ENCODE peak calls at places on chromosomes 16 and 17, in seven cellular contexts. O is GM12865, X is Peyer's patch, A is lung, K is epithelial cell of esophagus, V is AG09309, T is upper lobe of right lung. W is an unnamed sample.

GRCh38 chr17:1179635-1180433 is at the start of gene ABR:
- DNase-seq in O (peak), X (peak), A (no peak), K (no peak), V (no peak), T (peak), W (no peak)

GRCh38 chr17:82399030-82399429 is 19.1 kb upstream of the HEXD start:
- DNase-seq in O (no peak), X (no peak), A (no peak), K (no peak), V (peak), T (no peak), W (no peak)

GRCh38 chr17:67049025-67049739 is 4.8 kb downstream of the CACNG1 start:
- DNase-seq in O (no peak), X (no peak), A (no peak), K (no peak), V (no peak), T (no peak), W (no peak)

GRCh38 chr17:45896803-45897693 is 2.7 kb downstream of the MAPT start:
- DNase-seq in O (no peak), X (no peak), A (no peak), K (no peak), V (no peak), T (no peak), W (no peak)

GRCh38 chr17:50358177-50358576 is 12.3 kb downstream of the XYLT2 start:
- DNase-seq in O (no peak), X (no peak), A (no peak), K (no peak), V (no peak), T (no peak), W (no peak)

GRCh38 chr16:14309001-14309886 is 238.1 kb downstream of the MRTFB start:
- DNase-seq in O (peak), X (no peak), A (no peak), K (peak), V (no peak), T (no peak), W (peak)

GRCh38 chr17:28507567-28508195 is 1.5 kb downstream of the FOXN1 start:
- DNase-seq in O (no peak), X (no peak), A (no peak), K (peak), V (no peak), T (no peak), W (no peak)

GRCh38 chr17:3928394-3928793 is 12.1 kb upstream of the P2RX1 start:
- DNase-seq in O (no peak), X (no peak), A (no peak), K (no peak), V (no peak), T (no peak), W (no peak)

GRCh38 chr17:3772764-3773163 is 28.2 kb downstream of the ITGAE start:
- DNase-seq in O (no peak), X (no peak), A (no peak), K (no peak), V (no peak), T (no peak), W (no peak)

GRCh38 chr17:5580974-5581373 is 3.3 kb downstream of the NLRP1 start:
- DNase-seq in O (no peak), X (no peak), A (no peak), K (no peak), V (no peak), T (no peak), W (no peak)

GRCh38 chr17:41888332-41888965 is 23.2 kb upstream of the KLHL11 start:
- DNase-seq in O (no peak), X (no peak), A (no peak), K (no peak), V (no peak), T (no peak), W (no peak)

GRCh38 chr17:41880130-41880529 is 14.9 kb upstream of the KLHL11 start:
- DNase-seq in O (no peak), X (no peak), A (no peak), K (no peak), V (no peak), T (no peak), W (no peak)

GRCh38 chr17:41891135-41892065 is 26.2 kb upstream of the KLHL11 start:
- DNase-seq in O (no peak), X (no peak), A (no peak), K (no peak), V (no peak), T (no peak), W (no peak)

GRCh38 chr17:41882756-41883155 is 17.5 kb upstream of the KLHL11 start:
- DNase-seq in O (no peak), X (no peak), A (no peak), K (no peak), V (no peak), T (no peak), W (no peak)

GRCh38 chr17:41885733-41886132 is 20.5 kb upstream of the KLHL11 start:
- DNase-seq in O (no peak), X (no peak), A (no peak), K (no peak), V (no peak), T (no peak), W (no peak)
- TF ChIP-seq CTCF in O (no peak), X (no peak), A (no peak), K (peak), V (peak), T (peak), W (peak)

GRCh38 chr17:35569405-35569804 is 8.8 kb upstream of the SLFN14 start:
- DNase-seq in O (no peak), X (no peak), A (no peak), K (no peak), V (no peak), T (no peak), W (no peak)

GRCh38 chr17:35568561-35568960 is 7.9 kb upstream of the SLFN14 start:
- DNase-seq in O (peak), X (no peak), A (no peak), K (peak), V (no peak), T (no peak), W (no peak)

DNA sequence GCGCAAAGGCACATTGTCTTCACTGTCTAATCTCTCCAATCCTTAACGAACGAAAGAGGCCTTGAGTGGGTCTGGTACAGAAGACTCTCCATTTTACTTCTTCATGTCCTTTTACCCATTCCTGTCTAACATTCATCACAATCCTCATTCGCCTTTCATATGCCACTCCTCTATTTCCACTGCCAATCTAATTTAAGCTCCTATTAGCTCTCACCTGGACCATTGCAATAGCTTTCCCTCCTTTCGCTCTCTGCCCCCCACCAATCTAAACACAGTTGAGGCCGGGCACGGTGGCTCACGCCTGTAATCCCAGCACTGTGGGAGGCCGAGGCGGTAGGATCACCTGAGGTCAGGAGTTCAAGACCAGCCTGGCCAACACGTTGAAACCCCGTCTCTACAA is 6.3 kb upstream of the SLFN14 start:
- DNase-seq in O (no peak), X (no peak), A (no peak), K (no peak), V (no peak), T (no peak), W (no peak)
- H3K4me3 ChIP-seq in O (no peak), X (peak), A (no peak), K (no peak), V (no peak), T (peak), W (no peak)

GRCh38 chr17:44204453-44204882 is 4.8 kb upstream of the ATXN7L3 start:
- DNase-seq in O (no peak), X (no peak), A (no peak), K (peak), V (no peak), T (no peak), W (no peak)

GRCh38 chr17:44206825-44207155 is 7.1 kb upstream of the ATXN7L3 start:
- DNase-seq in O (no peak), X (no peak), A (no peak), K (no peak), V (no peak), T (no peak), W (no peak)

GRCh38 chr17:44207319-44207718 is 7.6 kb upstream of the ATXN7L3 start:
- DNase-seq in O (no peak), X (no peak), A (no peak), K (no peak), V (no peak), T (no peak), W (no peak)

GRCh38 chr17:44203731-44204452 is 4.2 kb upstream of the ATXN7L3 start:
- DNase-seq in O (peak), X (no peak), A (peak), K (peak), V (no peak), T (no peak), W (no peak)

DNA sequence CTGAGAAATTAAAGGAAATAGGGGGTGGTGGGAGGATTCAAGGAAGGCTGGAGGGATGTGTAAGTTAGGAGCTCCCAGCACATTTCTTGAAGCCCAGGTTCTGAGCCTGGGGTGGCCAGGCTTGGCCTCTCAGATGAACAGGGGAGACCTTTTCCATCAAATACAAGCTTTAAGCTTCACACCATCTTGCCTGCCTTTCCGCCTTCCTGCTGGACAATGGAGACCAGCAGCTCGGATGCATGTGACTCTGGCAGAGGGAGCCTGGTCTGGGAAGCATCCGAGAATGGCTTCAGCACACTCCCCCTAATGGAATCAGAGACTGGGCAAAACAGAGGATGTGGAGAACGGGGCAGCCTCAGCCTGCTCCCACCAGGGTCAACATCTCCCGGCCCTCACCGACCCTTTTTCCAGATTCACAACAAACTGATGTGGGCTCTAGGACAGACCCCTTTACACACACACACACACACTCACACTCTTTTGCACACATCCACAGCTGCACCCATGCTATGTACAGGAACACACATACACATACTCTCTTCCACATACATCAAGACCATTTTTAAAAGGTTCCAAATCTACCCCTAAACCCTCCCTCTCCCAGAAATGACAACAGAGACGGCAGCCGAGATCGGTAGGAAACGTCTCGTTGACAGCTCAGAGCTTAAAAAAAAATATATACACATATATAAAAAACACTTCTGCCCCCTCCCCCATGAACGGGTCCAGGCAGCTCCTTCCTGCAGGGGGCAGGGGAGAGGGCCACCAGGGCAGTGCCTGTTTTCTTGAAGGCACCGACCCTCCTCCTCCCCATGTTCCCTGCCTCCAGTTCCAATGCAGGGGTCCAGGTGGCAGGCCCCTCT is 6.5 kb upstream of the ATXN7L3 start:
- DNase-seq in O (no peak), X (no peak), A (no peak), K (no peak), V (no peak), T (no peak), W (no peak)
- TF ChIP-seq CTCF in O (peak), X (no peak), A (no peak), K (peak), V (peak), T (peak), W (peak)

GRCh38 chr17:79991140-79991923 is 44.3 kb downstream of the TBC1D16 start:
- DNase-seq in O (peak), X (peak), A (peak), K (peak), V (peak), T (peak), W (no peak)
- H3K4me3 ChIP-seq in O (no peak), X (peak), A (no peak), K (peak), V (peak), T (peak), W (no peak)